ENCODE peak calls at places on chromosomes 5 and 9, in seven cellular contexts. One of them, this sample, is unnamed.

GRCh38 chr9:18976368-18977238 is 56.4 kb downstream of the SAXO1 start:
- DNase-seq in T47D: no peak
- DNase-seq in body of pancreas: no peak
- DNase-seq in M059J: peak
- DNase-seq in iris pigment epithelial cell: peak
- DNase-seq in heart left ventricle: no peak
- DNase-seq in hypothalamus: no peak
- DNase-seq in this sample: no peak

GRCh38 chr9:117411547-117411946 is 3.3 kb downstream of the ASTN2 start:
- DNase-seq in T47D: peak
- DNase-seq in body of pancreas: peak
- DNase-seq in M059J: peak
- DNase-seq in iris pigment epithelial cell: peak
- DNase-seq in heart left ventricle: no peak
- DNase-seq in hypothalamus: peak
- DNase-seq in this sample: peak

GRCh38 chr9:136352682-136353081 is 10.9 kb downstream of the DNLZ start:
- DNase-seq in T47D: no peak
- DNase-seq in body of pancreas: no peak
- DNase-seq in M059J: no peak
- DNase-seq in iris pigment epithelial cell: no peak
- DNase-seq in heart left ventricle: no peak
- DNase-seq in hypothalamus: no peak
- DNase-seq in this sample: no peak

GRCh38 chr5:143850050-143850713 is 38.2 kb downstream of the HMHB1 start:
- DNase-seq in T47D: no peak
- DNase-seq in body of pancreas: no peak
- DNase-seq in M059J: no peak
- DNase-seq in iris pigment epithelial cell: no peak
- DNase-seq in heart left ventricle: no peak
- DNase-seq in hypothalamus: no peak
- DNase-seq in this sample: no peak

GRCh38 chr5:157867736-157868135 is 8.8 kb upstream of the CLINT1 start:
- DNase-seq in T47D: no peak
- DNase-seq in body of pancreas: no peak
- DNase-seq in M059J: no peak
- DNase-seq in iris pigment epithelial cell: no peak
- DNase-seq in heart left ventricle: no peak
- DNase-seq in hypothalamus: no peak
- DNase-seq in this sample: no peak

GRCh38 chr5:54900906-54901725 is 84.3 kb downstream of the ESM1 start:
- DNase-seq in T47D: no peak
- DNase-seq in body of pancreas: peak
- DNase-seq in M059J: no peak
- DNase-seq in iris pigment epithelial cell: peak
- DNase-seq in heart left ventricle: no peak
- DNase-seq in hypothalamus: no peak
- DNase-seq in this sample: no peak

GRCh38 chr5:32812399-32812798 is 101.3 kb downstream of the NPR3 start:
- DNase-seq in T47D: no peak
- DNase-seq in body of pancreas: no peak
- DNase-seq in M059J: peak
- DNase-seq in iris pigment epithelial cell: no peak
- DNase-seq in heart left ventricle: no peak
- DNase-seq in hypothalamus: no peak
- DNase-seq in this sample: no peak

GRCh38 chr9:15512204-15512603 is 1.4 kb upstream of the PSIP1 start:
- DNase-seq in T47D: no peak
- DNase-seq in body of pancreas: no peak
- DNase-seq in M059J: no peak
- DNase-seq in iris pigment epithelial cell: no peak
- DNase-seq in heart left ventricle: no peak
- DNase-seq in hypothalamus: no peak
- DNase-seq in this sample: no peak

This sample was measured in HepG2.